ENCODE peak calls at places on chromosome 2, in seven cellular contexts. One of them, this sample, is unnamed.

GRCh38 chr2:240947176-240947575 is 41.0 kb downstream of the CROCC2 start:
- DNase-seq in endothelial cell of umbilical vein: no peak
- DNase-seq in body of pancreas: no peak
- DNase-seq in esophagus squamous epithelium: no peak
- DNase-seq in uterus: no peak
- DNase-seq in IMR-90: no peak
- DNase-seq in Peyer's patch: no peak
- DNase-seq in this sample: no peak

GRCh38 chr2:169005994-169006393 is 25.1 kb downstream of the ABCB11 start:
- DNase-seq in esophagus squamous epithelium: no peak
- DNase-seq in body of pancreas: no peak
- DNase-seq in uterus: no peak
- DNase-seq in Peyer's patch: no peak
- DNase-seq in endothelial cell of umbilical vein: no peak
- DNase-seq in IMR-90: no peak
- DNase-seq in this sample: no peak

GRCh38 chr2:176085120-176085788 is 1.5 kb upstream of the EVX2 start:
- DNase-seq in IMR-90: no peak
- DNase-seq in Peyer's patch: no peak
- DNase-seq in uterus: no peak
- DNase-seq in esophagus squamous epithelium: no peak
- DNase-seq in body of pancreas: no peak
- DNase-seq in endothelial cell of umbilical vein: no peak
- DNase-seq in this sample: no peak

GRCh38 chr2:8994386-8994785 is 9.1 kb downstream of the MBOAT2 start:
- DNase-seq in endothelial cell of umbilical vein: no peak
- DNase-seq in IMR-90: no peak
- DNase-seq in Peyer's patch: no peak
- DNase-seq in uterus: no peak
- DNase-seq in body of pancreas: no peak
- DNase-seq in esophagus squamous epithelium: no peak
- DNase-seq in this sample: no peak

GRCh38 chr2:8604262-8604661 is 77.6 kb upstream of the ID2 start:
- DNase-seq in Peyer's patch: no peak
- DNase-seq in body of pancreas: no peak
- DNase-seq in endothelial cell of umbilical vein: no peak
- DNase-seq in uterus: no peak
- DNase-seq in IMR-90: peak
- DNase-seq in esophagus squamous epithelium: no peak
- DNase-seq in this sample: no peak

GRCh38 chr2:231604101-231604684 is 11.5 kb downstream of the TEX44 start:
- DNase-seq in uterus: peak
- DNase-seq in esophagus squamous epithelium: no peak
- DNase-seq in IMR-90: no peak
- DNase-seq in body of pancreas: peak
- DNase-seq in endothelial cell of umbilical vein: no peak
- DNase-seq in Peyer's patch: peak
- DNase-seq in this sample: peak

GRCh38 chr2:76599732-76600368 is 889.1 kb upstream of the GCFC2 start:
- DNase-seq in esophagus squamous epithelium: no peak
- DNase-seq in uterus: no peak
- DNase-seq in body of pancreas: peak
- DNase-seq in IMR-90: peak
- DNase-seq in endothelial cell of umbilical vein: peak
- DNase-seq in Peyer's patch: no peak
- DNase-seq in this sample: no peak

GRCh38 chr2:100195942-100196341 is 53.6 kb upstream of the AFF3 start:
- DNase-seq in uterus: no peak
- DNase-seq in esophagus squamous epithelium: no peak
- DNase-seq in endothelial cell of umbilical vein: no peak
- DNase-seq in IMR-90: no peak
- DNase-seq in Peyer's patch: no peak
- DNase-seq in body of pancreas: no peak
- DNase-seq in this sample: no peak

GRCh38 chr2:20015482-20016083 is 3.1 kb upstream of the MATN3 start:
- DNase-seq in IMR-90: peak
- DNase-seq in uterus: no peak
- DNase-seq in Peyer's patch: no peak
- DNase-seq in endothelial cell of umbilical vein: peak
- DNase-seq in body of pancreas: no peak
- DNase-seq in esophagus squamous epithelium: no peak
- DNase-seq in this sample: no peak

DNA sequence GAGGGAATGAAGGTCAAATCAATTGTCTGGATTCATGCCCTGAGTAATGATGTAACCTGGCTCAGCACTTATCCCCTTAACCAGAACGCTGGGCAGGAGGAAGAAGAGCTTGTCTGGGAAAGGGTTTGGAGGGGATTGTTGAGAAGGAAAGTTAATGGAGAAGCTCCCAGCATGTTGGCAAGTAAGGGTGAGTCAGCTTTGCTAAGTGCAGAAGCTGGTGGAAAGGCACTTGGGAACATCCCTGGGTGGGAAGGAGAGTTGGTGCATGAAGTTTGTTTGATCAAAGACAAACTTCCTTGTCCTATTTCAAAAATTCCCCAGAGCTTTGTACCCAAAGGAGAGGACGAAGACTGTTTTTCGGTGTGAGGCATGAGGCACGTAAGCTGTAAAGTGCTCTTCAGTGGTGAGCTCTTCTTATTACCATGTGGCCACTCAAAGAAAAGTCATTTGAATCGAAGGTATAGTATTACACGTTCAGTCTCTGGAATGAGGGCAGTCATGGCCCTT is 17.6 kb upstream of the DAW1 start:
- DNase-seq in esophagus squamous epithelium: no peak
- DNase-seq in body of pancreas: no peak
- DNase-seq in IMR-90: peak
- DNase-seq in Peyer's patch: no peak
- DNase-seq in endothelial cell of umbilical vein: no peak
- DNase-seq in uterus: no peak
- DNase-seq in this sample: no peak
- TF ChIP-seq POLR2A in esophagus squamous epithelium: no peak
- TF ChIP-seq POLR2A in body of pancreas: no peak
- TF ChIP-seq POLR2A in IMR-90: no peak
- TF ChIP-seq POLR2A in Peyer's patch: no peak
- TF ChIP-seq POLR2A in endothelial cell of umbilical vein: no peak
- TF ChIP-seq POLR2A in uterus: no peak
- TF ChIP-seq POLR2A in this sample: no peak

DNA sequence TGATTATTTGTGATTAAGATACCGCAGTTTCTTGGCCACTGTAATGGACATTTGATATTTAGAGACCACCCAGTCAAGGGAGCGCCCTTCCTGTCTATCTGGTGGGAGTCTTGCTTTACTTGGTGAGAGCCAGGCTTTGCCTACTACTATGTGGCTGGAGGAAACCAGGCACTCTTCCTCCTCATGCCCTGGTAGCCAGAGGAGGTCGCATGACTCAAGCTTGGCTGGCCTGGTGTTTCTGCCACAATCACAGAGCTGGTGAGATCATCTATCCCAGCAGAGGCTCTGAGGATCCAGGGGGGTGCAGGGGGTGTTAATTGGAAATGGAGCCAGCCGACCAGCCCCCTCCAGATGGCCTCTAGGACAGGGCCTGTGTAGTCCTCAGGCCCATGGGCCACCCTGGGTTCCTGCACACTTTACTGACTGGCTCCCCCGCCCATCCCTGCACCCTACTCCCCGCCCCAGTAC is 46.8 kb upstream of the BIN1 start:
- DNase-seq in uterus: peak
- DNase-seq in endothelial cell of umbilical vein: peak
- DNase-seq in IMR-90: peak
- DNase-seq in esophagus squamous epithelium: no peak
- DNase-seq in body of pancreas: no peak
- DNase-seq in Peyer's patch: no peak
- DNase-seq in this sample: no peak
- H3K27ac ChIP-seq in uterus: peak
- H3K27ac ChIP-seq in endothelial cell of umbilical vein: peak
- H3K27ac ChIP-seq in IMR-90: peak
- H3K27ac ChIP-seq in esophagus squamous epithelium: peak
- H3K27ac ChIP-seq in body of pancreas: no peak
- H3K27ac ChIP-seq in Peyer's patch: no peak
- H3K27ac ChIP-seq in this sample: peak

GRCh38 chr2:41925009-41925408 is 122.8 kb upstream of the PKDCC start:
- DNase-seq in esophagus squamous epithelium: no peak
- DNase-seq in body of pancreas: no peak
- DNase-seq in uterus: no peak
- DNase-seq in endothelial cell of umbilical vein: no peak
- DNase-seq in Peyer's patch: no peak
- DNase-seq in IMR-90: no peak
- DNase-seq in this sample: no peak

GRCh38 chr2:41927581-41928260 is 120.1 kb upstream of the PKDCC start:
- DNase-seq in Peyer's patch: no peak
- DNase-seq in uterus: peak
- DNase-seq in esophagus squamous epithelium: no peak
- DNase-seq in IMR-90: no peak
- DNase-seq in endothelial cell of umbilical vein: no peak
- DNase-seq in body of pancreas: no peak
- DNase-seq in this sample: peak

GRCh38 chr2:41924024-41924423 is 123.8 kb upstream of the PKDCC start:
- DNase-seq in endothelial cell of umbilical vein: no peak
- DNase-seq in IMR-90: no peak
- DNase-seq in body of pancreas: no peak
- DNase-seq in uterus: no peak
- DNase-seq in Peyer's patch: no peak
- DNase-seq in esophagus squamous epithelium: no peak
- DNase-seq in this sample: no peak

GRCh38 chr2:41928593-41928992 is 119.2 kb upstream of the PKDCC start:
- DNase-seq in IMR-90: peak
- DNase-seq in esophagus squamous epithelium: no peak
- DNase-seq in Peyer's patch: no peak
- DNase-seq in uterus: peak
- DNase-seq in body of pancreas: no peak
- DNase-seq in endothelial cell of umbilical vein: no peak
- DNase-seq in this sample: no peak

DNA sequence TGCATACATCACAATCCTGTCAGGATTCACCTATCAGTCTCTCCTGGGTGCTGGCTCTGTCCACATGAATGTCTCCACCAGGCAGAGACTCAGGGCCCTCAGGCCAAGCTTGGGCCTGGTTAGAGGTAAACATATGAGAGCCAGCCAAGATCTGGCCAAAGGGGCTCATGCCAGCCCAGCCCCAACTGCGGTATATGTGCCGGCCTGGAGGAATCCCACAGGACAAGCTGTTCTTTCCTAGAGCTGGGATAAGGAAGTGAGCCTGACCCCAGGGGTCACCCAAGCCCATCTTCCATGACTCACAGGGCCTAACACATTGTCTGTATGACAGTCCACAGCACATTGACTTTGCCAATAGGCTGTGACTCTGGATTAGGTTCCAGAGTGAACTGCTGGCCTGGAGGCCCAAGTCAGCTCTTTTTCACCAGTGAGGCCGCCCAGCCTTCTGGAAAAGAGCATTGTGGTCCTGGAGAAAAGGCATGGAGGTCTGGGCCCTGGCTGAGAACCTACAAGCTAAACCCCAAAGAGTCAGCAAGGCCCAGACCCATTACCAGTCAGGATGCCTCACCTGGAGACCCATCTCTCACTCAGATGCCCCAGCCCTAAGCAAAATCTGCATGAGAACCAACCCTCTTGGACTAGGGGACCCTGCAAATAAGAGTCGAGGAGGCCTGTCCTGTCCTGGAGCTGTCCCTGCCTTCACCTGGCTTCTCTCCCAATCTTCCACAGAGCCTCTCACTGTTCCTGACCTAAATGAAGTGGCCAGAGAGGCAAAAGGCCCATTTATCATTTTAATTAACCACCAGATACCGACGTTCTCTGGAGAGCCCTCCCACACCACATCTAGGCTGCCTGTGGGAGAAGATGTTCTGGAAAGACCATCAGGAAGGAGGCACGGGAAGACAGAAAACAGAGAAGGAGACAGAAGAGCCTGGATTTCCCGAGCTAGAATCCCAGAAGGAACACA is 120.9 kb upstream of the PKDCC start:
- DNase-seq in endothelial cell of umbilical vein: no peak
- DNase-seq in body of pancreas: no peak
- DNase-seq in IMR-90: no peak
- DNase-seq in uterus: peak
- DNase-seq in Peyer's patch: no peak
- DNase-seq in esophagus squamous epithelium: no peak
- DNase-seq in this sample: no peak
- TF ChIP-seq POLR2A in endothelial cell of umbilical vein: no peak
- TF ChIP-seq POLR2A in body of pancreas: no peak
- TF ChIP-seq POLR2A in IMR-90: no peak
- TF ChIP-seq POLR2A in uterus: no peak
- TF ChIP-seq POLR2A in Peyer's patch: no peak
- TF ChIP-seq POLR2A in esophagus squamous epithelium: no peak
- TF ChIP-seq POLR2A in this sample: no peak

GRCh38 chr2:78701546-78701945 is 324.0 kb upstream of the REG3G start:
- DNase-seq in IMR-90: no peak
- DNase-seq in esophagus squamous epithelium: no peak
- DNase-seq in uterus: no peak
- DNase-seq in endothelial cell of umbilical vein: no peak
- DNase-seq in Peyer's patch: no peak
- DNase-seq in body of pancreas: no peak
- DNase-seq in this sample: no peak

DNA sequence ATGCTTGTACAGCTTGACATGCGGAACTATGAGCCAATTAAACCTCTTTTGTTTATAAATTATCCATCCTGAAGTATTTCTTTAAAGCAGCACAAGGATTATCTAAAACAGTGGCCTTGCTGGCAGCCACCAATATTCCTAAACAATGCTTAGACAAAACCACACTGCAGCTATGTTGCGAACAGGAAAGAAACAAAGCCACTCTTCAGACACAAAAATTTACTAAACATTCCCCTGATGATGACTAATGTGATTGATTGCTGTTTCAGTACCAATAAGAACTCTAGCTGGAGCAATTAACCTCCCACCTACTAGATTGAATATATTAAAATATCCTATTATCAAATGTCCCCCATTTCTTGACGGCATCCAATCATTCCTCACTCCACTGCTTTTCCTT is 325.8 kb upstream of the REG3G start:
- DNase-seq in body of pancreas: no peak
- DNase-seq in esophagus squamous epithelium: no peak
- DNase-seq in IMR-90: no peak
- DNase-seq in Peyer's patch: no peak
- DNase-seq in endothelial cell of umbilical vein: no peak
- DNase-seq in uterus: no peak
- DNase-seq in this sample: no peak
- H3K27ac ChIP-seq in body of pancreas: no peak
- H3K27ac ChIP-seq in esophagus squamous epithelium: no peak
- H3K27ac ChIP-seq in IMR-90: no peak
- H3K27ac ChIP-seq in Peyer's patch: no peak
- H3K27ac ChIP-seq in endothelial cell of umbilical vein: no peak
- H3K27ac ChIP-seq in uterus: no peak
- H3K27ac ChIP-seq in this sample: no peak

This sample was measured in suprapubic skin.